ENCODE peak calls at places on chromosome 15, in four cellular contexts. B, D, P and Y are unnamed samples.

GRCh38 chr15:78740904-78741274 is 70.4 kb downstream of the ADAMTS7 start:
- DNase-seq in B (no peak), P (no peak), D (no peak), Y (no peak)

GRCh38 chr15:95262866-95263564 is 1031.7 kb downstream of the MCTP2 start:
- DNase-seq in P (no peak), B (peak), D (no peak), Y (no peak)

GRCh38 chr15:22263738-22264137 is 183.4 kb downstream of the OR4M2 start:
- DNase-seq in B (no peak), P (no peak), D (no peak), Y (no peak)

GRCh38 chr15:81038975-81039607 is 38.4 kb downstream of the TLNRD1 start:
- DNase-seq in B (no peak), P (no peak), D (no peak), Y (no peak)

GRCh38 chr15:58931985-58932384 is 1.5 kb downstream of the SLTM start:
- DNase-seq in P (no peak), B (peak), D (no peak), Y (peak)

GRCh38 chr15:41735033-41735432 is 39.3 kb upstream of the MAPKBP1 start:
- DNase-seq in B (no peak), D (no peak), P (no peak), Y (no peak)

GRCh38 chr15:87368511-87368910 is 888.0 kb downstream of the NTRK3 start:
- DNase-seq in B (no peak), D (no peak), P (no peak), Y (no peak)

GRCh38 chr15:74655424-74655823 is 39.8 kb downstream of the CLK3 start:
- DNase-seq in P (no peak), D (no peak), B (peak), Y (no peak)

GRCh38 chr15:23574742-23575141 is 9.3 kb downstream of the MKRN3 start:
- DNase-seq in D (no peak), P (no peak), B (no peak), Y (no peak)

GRCh38 chr15:52295421-52295991 is at the start of gene MYO5C:
- DNase-seq in B (peak), P (no peak), D (no peak), Y (peak)

GRCh38 chr15:26013946-26014345 is 150.8 kb upstream of the ATP10A start:
- DNase-seq in P (no peak), D (no peak), B (no peak), Y (no peak)

GRCh38 chr15:72358532-72359180 is 17.2 kb downstream of the HEXA start:
- DNase-seq in B (peak), D (peak), P (no peak), Y (no peak)

GRCh38 chr15:88804257-88804656 is 1.0 kb downstream of the ACAN start:
- DNase-seq in D (no peak), B (no peak), P (no peak), Y (no peak)

GRCh38 chr15:47603026-47603425 is 114.3 kb upstream of the SEMA6D start:
- DNase-seq in B (peak), P (no peak), D (no peak), Y (no peak)

GRCh38 chr15:65414841-65415621 is 7.7 kb downstream of the IGDCC4 start:
- DNase-seq in D (no peak), B (peak), P (peak), Y (no peak)

GRCh38 chr15:45377630-45378148 is 655 bp downstream of the GATM start:
- DNase-seq in D (no peak), B (peak), P (peak), Y (peak)

GRCh38 chr15:61102281-61102680 is 126.8 kb downstream of the RORA start:
- DNase-seq in B (no peak), P (no peak), D (no peak), Y (no peak)

GRCh38 chr15:70342141-70342540 is 244.4 kb upstream of the TLE3 start:
- DNase-seq in D (no peak), B (no peak), P (no peak), Y (no peak)

GRCh38 chr15:101672298-101672697 is 20.1 kb upstream of the TM2D3 start:
- DNase-seq in P (no peak), B (no peak), D (no peak), Y (no peak)

GRCh38 chr15:101269479-101270223 is 7.6 kb downstream of the SELENOS start:
- DNase-seq in D (no peak), P (no peak), B (no peak), Y (no peak)

GRCh38 chr15:78810377-78811123 is 714 bp downstream of the ADAMTS7 start:
- DNase-seq in B (peak), D (no peak), P (no peak), Y (peak)

GRCh38 chr15:100897873-100898490 is 18.4 kb downstream of the ALDH1A3 start:
- DNase-seq in D (no peak), B (no peak), P (no peak), Y (no peak)

GRCh38 chr15:81752149-81752942 is 293.5 kb downstream of the MEX3B start:
- DNase-seq in B (peak), P (peak), D (no peak), Y (no peak)